ENCODE peak calls at places on chromosome 19, in four cellular contexts. Q is activated CD4-positive, CD25-positive, alpha-beta regulatory T cell; Y is GM23248; T is A172. D is an unnamed sample.

GRCh38 chr19:3785464-3785937 is 680 bp downstream of the MATK start:
- DNase-seq in Y (no peak), T (no peak), Q (no peak), D (no peak)

GRCh38 chr19:8241646-8242045 is 32.5 kb downstream of the CERS4 start:
- DNase-seq in Y (no peak), Q (no peak), T (no peak), D (no peak)

GRCh38 chr19:6516018-6516658 is 14.0 kb upstream of the TUBB4A start:
- DNase-seq in Q (peak; percentile 47), Y (peak; percentile 97), T (peak; percentile 98), D (peak; percentile 97)

GRCh38 chr19:44718441-44719261 is 19.7 kb downstream of the CEACAM16 start:
- DNase-seq in Q (no peak), T (peak; percentile 75), Y (no peak), D (peak; percentile 63)

GRCh38 chr19:3115916-3116602 is 19.8 kb upstream of the GNA15 start:
- DNase-seq in Y (no peak), Q (no peak), T (peak; percentile 87), D (no peak)

GRCh38 chr19:30227661-30228112 is 144.5 kb upstream of the ZNF536 start:
- DNase-seq in Y (peak; percentile 90), T (peak; percentile 9), Q (no peak), D (peak; percentile 92)

GRCh38 chr19:4970558-4971423 is 1.9 kb downstream of the KDM4B start:
- DNase-seq in Y (peak; percentile 56), T (no peak), Q (no peak), D (peak; percentile 27)

GRCh38 chr19:17159466-17160393 is 55.4 kb upstream of the USE1 start:
- DNase-seq in Q (no peak), T (no peak), Y (peak; percentile 39), D (no peak)

GRCh38 chr19:1906985-1907562 is 1.9 kb downstream of the ADAT3 start:
- DNase-seq in T (no peak), Y (no peak), Q (no peak), D (no peak)

GRCh38 chr19:20313894-20314293 is 146.9 kb downstream of the ZNF486 start:
- DNase-seq in Q (no peak), Y (no peak), T (no peak), D (no peak)

GRCh38 chr19:12513531-12514061 is 29.0 kb upstream of the ZNF709 start:
- DNase-seq in T (no peak), Q (no peak), Y (no peak), D (no peak)

GRCh38 chr19:57850553-57851017 is 926 bp downstream of the ZNF587 start:
- DNase-seq in Y (peak; percentile 63), Q (no peak), T (peak; percentile 72), D (no peak)

GRCh38 chr19:10292206-10292788 is 2.5 kb downstream of the ICAM5 start:
- DNase-seq in Q (peak; percentile 33), T (peak; percentile 33), Y (peak; percentile 91), D (peak; percentile 91)

GRCh38 chr19:38707512-38708114 is 36.7 kb downstream of the CAPN12 start:
- DNase-seq in Q (no peak), T (peak; percentile 47), Y (peak; percentile 36), D (no peak)

GRCh38 chr19:51811344-51811743 is 16.4 kb downstream of the FPR3 start:
- DNase-seq in Q (no peak), Y (no peak), T (no peak), D (no peak)

GRCh38 chr19:3655402-3656072 is 28.9 kb upstream of the CACTIN start:
- DNase-seq in Y (peak; percentile 94), T (peak; percentile 98), Q (no peak), D (peak; percentile 99)

GRCh38 chr19:35015576-35016351 is 14.5 kb upstream of the SCN1B start:
- DNase-seq in Q (no peak), T (no peak), Y (peak; percentile 52), D (no peak)

GRCh38 chr19:18736415-18737336 is 53.2 kb downstream of the CRTC1 start:
- DNase-seq in T (no peak), Q (no peak), Y (no peak), D (no peak)

GRCh38 chr19:48631254-48631653 is 5.9 kb downstream of the DBP start:
- DNase-seq in T (no peak), Y (no peak), Q (no peak), D (no peak)

GRCh38 chr19:36081385-36081784 is 26.7 kb downstream of the WDR62 start:
- DNase-seq in Y (no peak), T (no peak), Q (no peak), D (no peak)

GRCh38 chr19:2087621-2088100 is 8.5 kb downstream of the MOB3A start:
- DNase-seq in Q (no peak), Y (no peak), T (no peak), D (no peak)

GRCh38 chr19:30799854-30800755 is 427.9 kb downstream of the ZNF536 start:
- DNase-seq in T (no peak), Y (peak; percentile 59), Q (no peak), D (peak; percentile 86)

GRCh38 chr19:42683917-42684513 is 56.3 kb downstream of the PSG3 start:
- DNase-seq in Y (peak; percentile 32), Q (no peak), T (peak; percentile 9), D (peak; percentile 45)

GRCh38 chr19:1707240-1707639 is 46.1 kb upstream of the ONECUT3 start:
- DNase-seq in Q (no peak), T (no peak), Y (no peak), D (no peak)

GRCh38 chr19:44658069-44658727 is 13.1 kb upstream of the CEACAM19 start:
- DNase-seq in Y (peak; percentile 20), T (no peak), Q (no peak), D (no peak)

GRCh38 chr19:53659292-53659691 is 27.5 kb downstream of the DPRX start:
- DNase-seq in Q (no peak), Y (peak; percentile 9), T (peak; percentile 39), D (no peak)

GRCh38 chr19:16702123-16702522 is 17.5 kb upstream of the NWD1 start:
- DNase-seq in Y (peak; percentile 89), Q (no peak), T (peak; percentile 16), D (peak; percentile 51)

GRCh38 chr19:29248332-29248844 is 35.4 kb upstream of the UQCRFS1 start:
- DNase-seq in Y (no peak), T (no peak), Q (no peak), D (no peak)

GRCh38 chr19:45271098-45271497 is 20.0 kb downstream of the MARK4 start:
- DNase-seq in Q (no peak), T (no peak), Y (no peak), D (no peak)

D was measured in GM03348.